ENCODE peak calls at places on chromosome 7, in seven cellular contexts. J, A, M, K, U, E and R are unnamed samples.

GRCh38 chr7:74627699-74628411 is 29.7 kb upstream of the GTF2I start:
- DNase-seq in J (no peak), A (no peak), M (peak; percentile 58), K (no peak), U (no peak), E (no peak), R (no peak)

GRCh38 chr7:2820508-2820934 is 23.6 kb downstream of the GNA12 start:
- DNase-seq in J (peak; percentile 58), A (peak; percentile 44), M (peak; percentile 81), K (peak; percentile 56), U (no peak), E (no peak), R (peak; percentile 70)

GRCh38 chr7:130961128-130961601 is 227.2 kb upstream of the KLF14 start:
- DNase-seq in J (no peak), A (no peak), M (no peak), K (no peak), U (peak; percentile 97), E (peak; percentile 39), R (no peak)

GRCh38 chr7:98613601-98614425 is 3.3 kb upstream of the NPTX2 start:
- DNase-seq in J (no peak), A (no peak), M (no peak), K (no peak), U (peak; percentile 36), E (no peak), R (no peak)

GRCh38 chr7:13641699-13642098 is 347.8 kb downstream of the ETV1 start:
- DNase-seq in J (no peak), A (no peak), M (no peak), K (no peak), U (no peak), E (no peak), R (no peak)

GRCh38 chr7:112150823-112151641 is 55.2 kb downstream of the DOCK4 start:
- DNase-seq in J (no peak), A (no peak), M (no peak), K (no peak), U (no peak), E (no peak), R (no peak)

GRCh38 chr7:3028767-3029111 is 14.9 kb downstream of the CARD11 start:
- DNase-seq in J (no peak), A (no peak), M (no peak), K (no peak), U (no peak), E (no peak), R (no peak)

GRCh38 chr7:140316165-140316661 is 82.1 kb downstream of the SLC37A3 start:
- DNase-seq in J (peak; percentile 81), A (peak; percentile 40), M (peak; percentile 82), K (peak; percentile 39), U (no peak), E (no peak), R (peak; percentile 58)

GRCh38 chr7:3760696-3761095 is 459.6 kb downstream of the SDK1 start:
- DNase-seq in J (no peak), A (no peak), M (no peak), K (no peak), U (no peak), E (no peak), R (no peak)

GRCh38 chr7:2475678-2476015 is 551 bp downstream of the GRIFIN start:
- DNase-seq in J (no peak), A (no peak), M (no peak), K (no peak), U (no peak), E (no peak), R (no peak)

GRCh38 chr7:127961787-127962463 is 69.3 kb downstream of the LRRC4 start:
- DNase-seq in J (no peak), A (no peak), M (no peak), K (no peak), U (no peak), E (no peak), R (no peak)

GRCh38 chr7:158815471-158816128 is 13.7 kb downstream of the ESYT2 start:
- DNase-seq in J (no peak), A (no peak), M (no peak), K (no peak), U (no peak), E (no peak), R (no peak)

GRCh38 chr7:98236366-98237185 is 15.5 kb downstream of the TECPR1 start:
- DNase-seq in J (no peak), A (no peak), M (no peak), K (no peak), U (no peak), E (no peak), R (no peak)

GRCh38 chr7:47346378-47346914 is 235.5 kb downstream of the TNS3 start:
- DNase-seq in J (peak; percentile 21), A (no peak), M (no peak), K (no peak), U (no peak), E (no peak), R (no peak)

GRCh38 chr7:4279210-4279609 is 402.9 kb upstream of the FOXK1 start:
- DNase-seq in J (no peak), A (no peak), M (no peak), K (no peak), U (no peak), E (no peak), R (no peak)

GRCh38 chr7:6274743-6275142 is 2.3 kb upstream of the CYTH3 start:
- DNase-seq in J (no peak), A (no peak), M (no peak), K (no peak), U (no peak), E (no peak), R (no peak)

GRCh38 chr7:131007439-131008330 is 273.7 kb upstream of the KLF14 start:
- DNase-seq in J (peak; percentile 73), A (no peak), M (peak; percentile 69), K (no peak), U (no peak), E (no peak), R (no peak)

GRCh38 chr7:87506243-87507180 is 31.0 kb upstream of the ABCB4 start:
- DNase-seq in J (no peak), A (no peak), M (no peak), K (no peak), U (peak; percentile 12), E (no peak), R (no peak)

GRCh38 chr7:129609666-129610065 is 1.9 kb upstream of the NRF1 start:
- DNase-seq in J (no peak), A (no peak), M (no peak), K (no peak), U (no peak), E (no peak), R (no peak)

GRCh38 chr7:8057566-8057965 is 89.0 kb downstream of the GLCCI1 start:
- DNase-seq in J (no peak), A (no peak), M (no peak), K (no peak), U (no peak), E (no peak), R (no peak)

GRCh38 chr7:54825368-54825767 is 66.4 kb upstream of the SEC61G start:
- DNase-seq in J (no peak), A (no peak), M (no peak), K (no peak), U (no peak), E (no peak), R (no peak)
- TF ChIP-seq CTCF in J (no peak), A (no peak), M (no peak), K (no peak), U (no peak), E (no peak), R (no peak)

GRCh38 chr7:103609778-103610177 is 163.8 kb upstream of the SLC26A5 start:
- DNase-seq in J (no peak), A (no peak), M (no peak), K (no peak), U (no peak), E (no peak), R (no peak)

DNA sequence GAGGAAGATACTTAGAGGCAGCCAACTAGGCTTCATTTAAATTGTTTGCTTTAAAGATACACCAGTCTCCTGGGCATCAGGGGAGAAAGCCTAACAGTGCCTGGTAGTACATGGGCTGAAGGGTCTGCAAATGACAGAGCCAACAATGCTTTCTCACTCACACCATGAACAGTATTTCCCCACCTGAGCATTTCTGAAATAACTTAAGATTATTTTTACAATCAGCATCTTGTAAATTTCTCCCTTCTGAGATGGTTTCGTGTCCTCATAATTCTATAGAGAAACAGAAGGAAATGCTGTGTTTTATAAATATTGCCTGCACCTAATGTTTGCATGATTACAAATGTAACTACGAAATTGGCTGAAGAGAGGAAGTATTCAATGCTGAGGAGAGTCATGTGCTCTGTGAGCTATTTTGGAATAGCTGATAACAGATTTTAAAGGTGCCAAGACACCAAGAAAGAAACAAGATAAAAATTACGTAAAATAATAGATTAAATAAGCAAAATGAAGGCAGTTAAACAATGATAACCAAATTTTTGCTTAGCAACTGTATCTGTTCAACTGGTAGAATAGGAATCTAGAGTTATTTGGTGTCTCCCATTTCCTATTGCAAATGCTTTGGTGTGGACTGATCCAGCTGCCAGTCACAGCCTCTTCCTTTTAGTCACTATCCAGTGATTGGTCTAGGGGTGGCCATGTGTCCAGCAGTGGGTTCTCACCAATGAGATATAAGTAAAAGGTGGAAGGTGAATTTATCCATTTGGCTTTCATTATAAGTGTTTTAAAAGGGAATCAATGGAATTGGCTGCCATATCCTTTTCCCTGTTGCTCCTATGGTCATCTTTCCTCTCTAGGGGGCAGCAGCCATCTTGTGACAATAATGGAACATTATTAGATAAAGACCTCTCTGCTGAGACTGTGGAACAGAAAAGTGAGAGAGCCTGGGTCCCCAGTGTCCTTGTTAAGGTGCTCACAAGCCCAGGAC is 167.9 kb upstream of the SLC26A5 start:
- DNase-seq in J (no peak), A (no peak), M (no peak), K (no peak), U (no peak), E (no peak), R (no peak)
- TF ChIP-seq CTCF in J (no peak), A (no peak), M (no peak), K (no peak), U (peak; percentile 15), E (no peak), R (no peak)

GRCh38 chr7:157279679-157279972 is 57.2 kb upstream of the DNAJB6 start:
- DNase-seq in J (no peak), A (no peak), M (no peak), K (no peak), U (no peak), E (no peak), R (no peak)
- TF ChIP-seq CTCF in J (no peak), A (no peak), M (no peak), K (no peak), U (no peak), E (no peak), R (no peak)

DNA sequence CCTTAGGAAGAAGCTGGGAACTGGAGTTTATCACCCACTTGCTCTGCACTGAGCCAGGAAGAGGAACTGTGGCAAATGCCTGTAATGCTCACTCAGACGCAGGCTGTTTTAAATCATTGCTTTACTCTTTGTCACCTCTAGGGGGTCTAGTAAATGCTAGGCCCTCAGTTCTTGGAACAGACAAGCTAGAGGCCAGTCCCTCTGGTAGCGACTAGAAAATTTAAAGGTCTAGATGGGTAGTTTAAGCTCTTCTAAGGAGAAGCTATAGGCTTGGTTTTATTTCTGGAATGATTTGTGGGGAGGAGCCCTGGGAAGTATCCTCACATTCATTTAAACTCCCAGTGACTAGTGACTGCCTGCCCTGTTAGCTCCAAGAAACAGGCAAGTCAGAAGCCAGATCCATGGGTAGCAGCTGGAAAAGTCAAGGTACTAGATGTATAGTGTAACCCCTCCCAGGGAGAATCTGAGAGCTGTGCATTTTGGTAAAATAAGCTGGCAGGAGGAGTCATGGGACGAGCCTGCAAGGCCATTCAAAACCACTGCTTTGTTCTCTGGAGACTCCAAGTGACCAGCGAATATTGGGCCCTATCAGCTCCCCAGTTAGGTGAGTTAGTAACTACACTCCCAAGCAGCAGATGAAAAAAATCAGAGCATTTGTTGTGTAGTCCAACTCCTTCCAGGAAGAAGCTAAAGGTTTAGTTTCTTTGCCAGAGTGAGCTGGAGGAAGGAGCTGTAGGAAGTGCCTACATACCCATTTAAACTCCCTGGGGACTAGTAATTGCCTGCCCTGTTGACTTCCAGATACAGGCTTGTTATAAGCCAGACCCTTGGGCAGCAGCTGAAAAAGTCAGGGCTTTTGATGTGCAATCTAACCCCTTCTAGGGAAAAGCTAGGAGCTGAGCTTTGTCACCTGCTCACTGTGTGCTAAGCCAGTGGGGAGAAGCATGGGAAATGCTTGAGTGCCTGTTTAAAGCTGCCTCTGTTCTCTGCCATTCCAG is 68.9 kb downstream of the DYNC1I1 start:
- DNase-seq in J (no peak), A (no peak), M (no peak), K (no peak), U (no peak), E (no peak), R (no peak)
- TF ChIP-seq CTCF in J (no peak), A (no peak), M (no peak), K (no peak), U (peak; percentile 40), E (no peak), R (no peak)